ENCODE peak calls at places on chromosome 2, in four cellular contexts. N, L, R and M are unnamed samples.

GRCh38 chr2:230218411-230218810 is 1.4 kb downstream of the SP110 start:
- DNase-seq in L (no peak), N (peak; percentile 29), R (no peak), M (no peak)

GRCh38 chr2:114083717-114084387 is 194.0 kb downstream of the ACTR3 start:
- DNase-seq in N (no peak), R (no peak), L (no peak), M (no peak)

GRCh38 chr2:179022685-179023084 is 27.3 kb downstream of the CCDC141 start:
- DNase-seq in N (no peak), R (no peak), L (no peak), M (no peak)

GRCh38 chr2:221215487-221215886 is 356.6 kb downstream of the EPHA4 start:
- DNase-seq in R (no peak), L (no peak), N (no peak), M (no peak)

GRCh38 chr2:109143214-109144187 is 14.5 kb downstream of the SH3RF3 start:
- DNase-seq in L (peak; percentile 47), R (no peak), N (peak; percentile 43), M (no peak)

GRCh38 chr2:54360055-54360792 is 95.9 kb upstream of the SPTBN1 start:
- DNase-seq in R (no peak), N (no peak), L (peak; percentile 67), M (no peak)

GRCh38 chr2:41886145-41886664 is 161.6 kb upstream of the PKDCC start:
- DNase-seq in L (no peak), R (no peak), N (no peak), M (no peak)

GRCh38 chr2:61210332-61210981 is 48.5 kb downstream of the C2orf74 start:
- DNase-seq in N (no peak), L (peak; percentile 87), R (no peak), M (no peak)

GRCh38 chr2:126885701-126886121 is 13.0 kb upstream of the TEX51 start:
- DNase-seq in R (no peak), L (peak; percentile 28), N (no peak), M (no peak)

GRCh38 chr2:150617351-150617750 is 129.9 kb upstream of the RND3 start:
- DNase-seq in L (no peak), N (no peak), R (no peak), M (no peak)

GRCh38 chr2:143261986-143262784 is 133.0 kb downstream of the ARHGAP15 start:
- DNase-seq in N (peak; percentile 4), L (peak; percentile 27), R (no peak), M (no peak)

GRCh38 chr2:36672199-36672598 is 24.3 kb upstream of the VIT start:
- DNase-seq in R (no peak), N (no peak), L (peak; percentile 69), M (no peak)

GRCh38 chr2:102063948-102064678 is 72.4 kb downstream of the IL1R2 start:
- DNase-seq in L (peak; percentile 99), R (peak; percentile 40), N (no peak), M (no peak)

GRCh38 chr2:62939735-62940491 is 110.7 kb upstream of the OTX1 start:
- DNase-seq in N (no peak), L (peak; percentile 93), R (no peak), M (no peak)

GRCh38 chr2:24471662-24472061 is 19.4 kb upstream of the NCOA1 start:
- DNase-seq in R (no peak), L (no peak), N (no peak), M (no peak)

GRCh38 chr2:236939751-236940229 is 145.9 kb upstream of the COPS8 start:
- DNase-seq in N (no peak), L (no peak), R (no peak), M (no peak)

GRCh38 chr2:121333231-121333630 is 48.2 kb upstream of the TFCP2L1 start:
- DNase-seq in N (no peak), L (no peak), R (no peak), M (no peak)

GRCh38 chr2:3636586-3637310 is 21.3 kb upstream of the ALLC start:
- DNase-seq in R (no peak), N (no peak), L (no peak), M (peak; percentile 1)

GRCh38 chr2:105885456-105885855 is 140.7 kb downstream of the NCK2 start:
- DNase-seq in L (no peak), R (no peak), N (no peak), M (no peak)

GRCh38 chr2:79670198-79670597 is 157.3 kb downstream of the CTNNA2 start:
- DNase-seq in L (no peak), N (no peak), R (peak; percentile 65), M (no peak)

GRCh38 chr2:222844323-222844722 is 16.5 kb upstream of the ACSL3 start:
- DNase-seq in N (no peak), L (peak; percentile 96), R (no peak), M (no peak)

GRCh38 chr2:164757934-164758695 is 83.5 kb downstream of the COBLL1 start:
- DNase-seq in L (peak; percentile 41), N (no peak), R (no peak), M (no peak)

GRCh38 chr2:2812648-2813047 is 481.6 kb upstream of the MYT1L start:
- DNase-seq in L (no peak), R (no peak), N (no peak), M (no peak)

GRCh38 chr2:198328454-198328853 is 524.1 kb downstream of the PLCL1 start:
- DNase-seq in L (no peak), R (no peak), N (no peak), M (no peak)

GRCh38 chr2:171726841-171727460 is 39.7 kb downstream of the DYNC1I2 start:
- DNase-seq in N (no peak), R (no peak), L (peak; percentile 45), M (no peak)

GRCh38 chr2:10914272-10914693 is 2.5 kb downstream of the KCNF1 start:
- DNase-seq in R (no peak), N (no peak), L (no peak), M (no peak)
- TF ChIP-seq CTCF in R (no peak), N (peak; percentile 15), L (peak; percentile 19), M (no peak)

GRCh38 chr2:172865422-172865821 is 129.8 kb downstream of the RAPGEF4 start:
- DNase-seq in R (no peak), L (peak; percentile 48), N (no peak), M (no peak)

GRCh38 chr2:172861632-172862031 is 126.0 kb downstream of the RAPGEF4 start:
- DNase-seq in R (no peak), N (no peak), L (no peak), M (no peak)

GRCh38 chr2:172862077-172862476 is 126.4 kb downstream of the RAPGEF4 start:
- DNase-seq in N (no peak), L (no peak), R (no peak), M (no peak)

GRCh38 chr2:172863341-172863740 is 127.7 kb downstream of the RAPGEF4 start:
- DNase-seq in N (no peak), R (no peak), L (no peak), M (no peak)

GRCh38 chr2:172864182-172864581 is 128.5 kb downstream of the RAPGEF4 start:
- DNase-seq in R (peak; percentile 61), N (peak; percentile 52), L (peak; percentile 51), M (no peak)
- TF ChIP-seq CTCF in R (peak; percentile 57), N (peak; percentile 60), L (peak; percentile 65), M (no peak)

DNA sequence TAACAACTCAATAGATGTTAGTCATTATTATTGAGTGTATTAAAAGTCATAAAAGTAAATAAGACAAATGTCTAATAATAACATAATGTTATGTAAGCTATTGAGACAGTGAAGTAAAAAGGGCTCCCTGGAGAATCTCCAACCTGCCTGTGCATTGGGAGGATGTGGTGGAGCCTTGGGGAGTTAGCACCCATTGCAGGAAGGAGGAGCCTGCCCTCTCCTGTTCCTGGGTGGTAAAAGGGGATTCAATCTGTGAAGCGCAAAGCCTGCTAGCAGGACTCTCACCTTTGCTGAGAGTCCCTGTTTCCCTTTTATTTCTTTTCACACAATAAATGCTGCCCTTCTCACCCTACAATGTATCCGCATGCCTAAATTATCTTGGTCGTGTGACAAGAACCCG is 206.1 kb downstream of the RAB3GAP1 start:
- DNase-seq in R (no peak), N (no peak), L (no peak), M (no peak)
- TF ChIP-seq CTCF in R (no peak), N (no peak), L (no peak), M (no peak)

DNA sequence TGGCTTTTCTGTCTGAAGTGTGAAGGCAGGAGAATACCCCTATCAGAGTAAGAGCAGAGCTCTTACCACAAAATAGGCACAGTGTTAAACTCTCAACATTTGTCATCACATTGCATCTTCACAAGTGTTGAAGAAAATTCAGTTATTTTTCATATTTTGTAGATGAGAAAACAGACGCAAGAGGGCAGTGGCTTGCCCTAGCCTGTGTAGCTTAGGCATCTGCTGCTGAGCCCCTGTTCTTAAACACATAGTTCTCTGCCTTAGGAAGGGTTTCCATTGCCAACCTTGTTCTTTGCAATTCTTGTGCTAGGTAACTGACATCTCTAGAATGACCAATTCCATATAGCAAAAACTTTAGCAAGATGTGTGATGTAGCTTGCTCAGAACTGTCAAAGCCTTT is 112.7 kb upstream of the RMDN2 start:
- DNase-seq in N (no peak), L (no peak), R (no peak), M (no peak)
- TF ChIP-seq CTCF in N (no peak), L (peak; percentile 20), R (no peak), M (no peak)

GRCh38 chr2:46461716-46462171 is 17.6 kb upstream of the TMEM247 start:
- DNase-seq in R (no peak), N (peak; percentile 38), L (no peak), M (no peak)
- TF ChIP-seq CTCF in R (peak; percentile 23), N (no peak), L (no peak), M (no peak)

GRCh38 chr2:72082021-72082739 is 65.5 kb downstream of the CYP26B1 start:
- DNase-seq in N (no peak), R (no peak), L (no peak), M (no peak)

GRCh38 chr2:72077702-72078169 is 69.9 kb downstream of the CYP26B1 start:
- DNase-seq in L (no peak), R (no peak), N (no peak), M (no peak)

GRCh38 chr2:72081450-72081849 is 66.2 kb downstream of the CYP26B1 start:
- DNase-seq in N (no peak), R (no peak), L (no peak), M (no peak)

GRCh38 chr2:72080286-72081145 is 67.1 kb downstream of the CYP26B1 start:
- DNase-seq in N (no peak), L (no peak), R (no peak), M (no peak)

GRCh38 chr2:72078773-72079172 is 68.9 kb downstream of the CYP26B1 start:
- DNase-seq in L (no peak), N (no peak), R (no peak), M (no peak)
- TF ChIP-seq CTCF in L (no peak), N (no peak), R (no peak), M (no peak)

DNA sequence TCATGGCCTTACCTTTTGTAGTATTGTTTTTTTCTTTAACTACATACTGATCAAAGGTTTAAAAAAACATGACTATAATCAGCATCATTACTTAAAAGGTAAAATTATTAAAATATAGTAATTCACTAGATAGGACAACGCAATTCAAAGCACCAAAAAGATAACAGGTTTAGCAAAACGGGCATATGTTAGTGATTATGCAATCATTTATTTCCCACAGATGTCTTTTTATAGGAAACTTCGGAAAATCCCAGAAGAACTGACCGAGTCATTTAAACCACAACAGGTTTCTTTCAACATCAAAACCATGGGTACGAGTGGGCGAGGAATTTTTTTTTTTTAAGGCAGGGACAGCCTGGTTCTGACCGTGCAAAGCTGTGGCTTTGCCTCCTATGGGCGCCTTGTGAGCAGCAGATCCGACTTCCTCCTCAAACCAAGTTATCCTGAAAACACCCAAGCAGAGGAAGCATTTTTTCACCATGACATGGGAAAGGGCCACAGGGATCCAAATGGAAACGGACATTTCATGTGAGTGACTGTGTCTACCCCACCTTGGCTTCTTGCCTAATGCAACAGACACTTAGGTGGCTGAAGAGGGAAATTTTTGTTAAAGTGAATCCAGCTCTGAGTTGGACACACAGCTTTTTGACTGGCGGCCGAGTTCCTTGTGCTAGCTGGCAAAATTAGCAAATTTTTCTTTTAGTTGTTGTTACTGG is 487.2 kb upstream of the ZEB2 start:
- DNase-seq in N (no peak), R (no peak), L (peak; percentile 98), M (no peak)
- TF ChIP-seq CTCF in N (no peak), R (no peak), L (no peak), M (no peak)

GRCh38 chr2:118763797-118764196 is 83.7 kb downstream of the EN1 start:
- DNase-seq in L (no peak), R (no peak), N (no peak), M (no peak)
- TF ChIP-seq CTCF in L (no peak), R (peak; percentile 36), N (no peak), M (no peak)